ENCODE peak calls at places on chromosome 3, in four cellular contexts. S, U, B and C are unnamed samples.

GRCh38 chr3:140467104-140467577 is 210.7 kb upstream of the TRIM42 start:
- DNase-seq in S (no peak), U (no peak), B (no peak), C (no peak)

GRCh38 chr3:141243295-141243707 is 11.7 kb downstream of the PXYLP1 start:
- DNase-seq in S (peak; percentile 48), U (peak; percentile 85), B (peak; percentile 19), C (peak; percentile 78)

GRCh38 chr3:127366383-127366782 is 78.5 kb upstream of the PRR20G start:
- DNase-seq in S (no peak), U (no peak), B (no peak), C (no peak)

GRCh38 chr3:147141516-147141915 is 264.8 kb downstream of the ZIC4 start:
- DNase-seq in S (no peak), U (no peak), B (no peak), C (no peak)

GRCh38 chr3:25447285-25447684 is 19.2 kb downstream of the RARB start:
- DNase-seq in S (no peak), U (no peak), B (no peak), C (no peak)

GRCh38 chr3:114128826-114129225 is 50.0 kb downstream of the DRD3 start:
- DNase-seq in S (no peak), U (no peak), B (no peak), C (no peak)

GRCh38 chr3:39126532-39127071 is 19.1 kb downstream of the TTC21A start:
- DNase-seq in S (peak; percentile 35), U (no peak), B (no peak), C (no peak)

GRCh38 chr3:6354653-6355052 is 506.3 kb upstream of the GRM7 start:
- DNase-seq in S (no peak), U (no peak), B (no peak), C (no peak)

GRCh38 chr3:98800401-98800800 is 37.3 kb downstream of the ST3GAL6 start:
- DNase-seq in S (no peak), U (no peak), B (no peak), C (no peak)